ENCODE peak calls at places on chromosomes 1 and 21, in six cellular contexts. One of them, this sample, is unnamed.
A peak's percentile ranks its signal among the peaks of the same experiment; 100 is the strongest.

GRCh38 chr1:51330331-51331201 is at the start of gene TTC39A:
- DNase-seq in H54: no peak
- DNase-seq in suprapubic skin: no peak
- DNase-seq in stomach: peak; percentile 62
- DNase-seq in breast epithelium: no peak
- DNase-seq in heart left ventricle: no peak
- DNase-seq in this sample: no peak

GRCh38 chr1:209621741-209622655 is 30.2 kb downstream of the LAMB3 start:
- DNase-seq in H54: no peak
- DNase-seq in suprapubic skin: no peak
- DNase-seq in stomach: no peak
- DNase-seq in breast epithelium: no peak
- DNase-seq in heart left ventricle: no peak
- DNase-seq in this sample: no peak

GRCh38 chr1:220370041-220370700 is 97.9 kb upstream of the RAB3GAP2 start:
- DNase-seq in H54: peak; percentile 35
- DNase-seq in suprapubic skin: no peak
- DNase-seq in stomach: no peak
- DNase-seq in breast epithelium: no peak
- DNase-seq in heart left ventricle: no peak
- DNase-seq in this sample: no peak

GRCh38 chr1:113042336-113043143 is 30.5 kb upstream of the LRIG2 start:
- DNase-seq in H54: peak; percentile 67
- DNase-seq in suprapubic skin: peak; percentile 82
- DNase-seq in stomach: peak; percentile 77
- DNase-seq in breast epithelium: peak; percentile 51
- DNase-seq in heart left ventricle: peak; percentile 67
- DNase-seq in this sample: peak; percentile 55

GRCh38 chr1:183652107-183652506 is 1.0 kb downstream of the APOBEC4 start:
- DNase-seq in H54: no peak
- DNase-seq in suprapubic skin: no peak
- DNase-seq in stomach: no peak
- DNase-seq in breast epithelium: no peak
- DNase-seq in heart left ventricle: no peak
- DNase-seq in this sample: no peak

GRCh38 chr1:173050865-173051264 is at the start of gene TNFSF18:
- DNase-seq in H54: no peak
- DNase-seq in suprapubic skin: no peak
- DNase-seq in stomach: no peak
- DNase-seq in breast epithelium: no peak
- DNase-seq in heart left ventricle: no peak
- DNase-seq in this sample: no peak

GRCh38 chr1:22500476-22500875 is 48.8 kb downstream of the ZBTB40 start:
- DNase-seq in H54: no peak
- DNase-seq in suprapubic skin: no peak
- DNase-seq in stomach: peak; percentile 43
- DNase-seq in breast epithelium: no peak
- DNase-seq in heart left ventricle: peak; percentile 41
- DNase-seq in this sample: no peak

GRCh38 chr1:183877321-183877720 is 72.4 kb downstream of the RGL1 start:
- DNase-seq in H54: no peak
- DNase-seq in suprapubic skin: no peak
- DNase-seq in stomach: peak; percentile 53
- DNase-seq in breast epithelium: peak; percentile 51
- DNase-seq in heart left ventricle: peak; percentile 72
- DNase-seq in this sample: no peak

GRCh38 chr1:157390646-157391045 is 161.7 kb downstream of the FCRL5 start:
- DNase-seq in H54: peak; percentile 55
- DNase-seq in suprapubic skin: no peak
- DNase-seq in stomach: no peak
- DNase-seq in breast epithelium: no peak
- DNase-seq in heart left ventricle: no peak
- DNase-seq in this sample: no peak

GRCh38 chr1:181131255-181131901 is 42.9 kb downstream of the IER5 start:
- DNase-seq in H54: no peak
- DNase-seq in suprapubic skin: no peak
- DNase-seq in stomach: no peak
- DNase-seq in breast epithelium: no peak
- DNase-seq in heart left ventricle: no peak
- DNase-seq in this sample: no peak
- TF ChIP-seq POLR2A in H54: no peak
- TF ChIP-seq POLR2A in suprapubic skin: no peak
- TF ChIP-seq POLR2A in stomach: no peak
- TF ChIP-seq POLR2A in breast epithelium: no peak
- TF ChIP-seq POLR2A in heart left ventricle: no peak
- TF ChIP-seq POLR2A in this sample: no peak

DNA sequence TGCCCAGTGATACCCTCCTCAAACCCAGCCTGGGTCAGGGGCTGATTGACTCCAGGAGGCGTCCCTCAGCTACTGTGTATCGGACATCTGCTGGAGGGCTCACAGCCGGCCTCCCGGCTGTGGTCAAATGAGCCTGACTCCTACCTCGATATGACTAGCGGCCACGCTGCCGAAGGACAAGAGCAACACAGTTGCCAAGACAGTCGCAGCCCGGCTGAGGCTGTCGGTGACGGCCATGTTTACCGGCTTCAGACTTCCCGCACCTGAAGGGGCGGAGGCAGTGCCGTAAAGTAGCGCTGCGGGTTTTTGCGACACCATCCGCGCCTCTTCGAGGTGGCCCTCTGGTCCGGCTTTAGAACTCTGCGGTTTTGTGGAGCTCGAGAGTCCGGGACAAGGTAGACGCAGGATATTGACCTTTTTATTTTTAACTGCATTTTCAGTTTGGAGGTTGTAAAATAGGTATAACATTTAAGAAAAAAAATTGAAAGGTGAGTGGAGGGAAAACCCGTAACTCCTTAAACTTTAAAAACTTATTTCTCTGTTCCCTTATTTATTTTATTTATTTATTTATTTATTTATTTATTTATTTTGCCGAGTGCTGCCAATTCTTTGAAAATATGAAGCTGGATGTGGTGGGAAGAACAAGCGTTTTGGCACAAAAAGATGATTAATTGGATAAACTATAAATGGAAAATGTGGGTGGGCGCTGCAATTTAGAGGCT is at the start of gene PIGK:
- DNase-seq in H54: peak; percentile 58
- DNase-seq in suprapubic skin: peak; percentile 89
- DNase-seq in stomach: peak; percentile 90
- DNase-seq in breast epithelium: peak; percentile 75
- DNase-seq in heart left ventricle: peak; percentile 91
- DNase-seq in this sample: peak; percentile 88
- TF ChIP-seq POLR2A in H54: peak; percentile 84
- TF ChIP-seq POLR2A in suprapubic skin: no peak
- TF ChIP-seq POLR2A in stomach: no peak
- TF ChIP-seq POLR2A in breast epithelium: no peak
- TF ChIP-seq POLR2A in heart left ventricle: no peak
- TF ChIP-seq POLR2A in this sample: peak; percentile 60

GRCh38 chr1:27528701-27529637 is 39.0 kb upstream of the WASF2 start:
- DNase-seq in H54: no peak
- DNase-seq in suprapubic skin: no peak
- DNase-seq in stomach: no peak
- DNase-seq in breast epithelium: peak; percentile 79
- DNase-seq in heart left ventricle: peak; percentile 85
- DNase-seq in this sample: no peak
- TF ChIP-seq POLR2A in H54: no peak
- TF ChIP-seq POLR2A in suprapubic skin: no peak
- TF ChIP-seq POLR2A in stomach: no peak
- TF ChIP-seq POLR2A in breast epithelium: no peak
- TF ChIP-seq POLR2A in heart left ventricle: no peak
- TF ChIP-seq POLR2A in this sample: no peak

GRCh38 chr1:84692391-84692790 is 2.1 kb upstream of the SSX2IP start:
- DNase-seq in H54: no peak
- DNase-seq in suprapubic skin: no peak
- DNase-seq in stomach: no peak
- DNase-seq in breast epithelium: no peak
- DNase-seq in heart left ventricle: no peak
- DNase-seq in this sample: no peak

GRCh38 chr1:84691139-84691783 is 1.0 kb upstream of the SSX2IP start:
- DNase-seq in H54: peak; percentile 6
- DNase-seq in suprapubic skin: no peak
- DNase-seq in stomach: no peak
- DNase-seq in breast epithelium: no peak
- DNase-seq in heart left ventricle: no peak
- DNase-seq in this sample: no peak

GRCh38 chr1:84689514-84690396 is 506 bp downstream of the SSX2IP start:
- DNase-seq in H54: no peak
- DNase-seq in suprapubic skin: peak; percentile 83
- DNase-seq in stomach: peak; percentile 58
- DNase-seq in breast epithelium: peak; percentile 36
- DNase-seq in heart left ventricle: peak; percentile 39
- DNase-seq in this sample: peak; percentile 39

GRCh38 chr1:84688461-84689061 is 1.7 kb downstream of the SSX2IP start:
- DNase-seq in H54: no peak
- DNase-seq in suprapubic skin: no peak
- DNase-seq in stomach: no peak
- DNase-seq in breast epithelium: no peak
- DNase-seq in heart left ventricle: no peak
- DNase-seq in this sample: no peak

GRCh38 chr1:84690397-84691138 is at the start of gene SSX2IP:
- DNase-seq in H54: peak; percentile 86
- DNase-seq in suprapubic skin: peak; percentile 98
- DNase-seq in stomach: peak; percentile 99
- DNase-seq in breast epithelium: peak; percentile 96
- DNase-seq in heart left ventricle: peak; percentile 98
- DNase-seq in this sample: peak; percentile 82
- TF ChIP-seq POLR2A in H54: peak; percentile 57
- TF ChIP-seq POLR2A in suprapubic skin: no peak
- TF ChIP-seq POLR2A in stomach: no peak
- TF ChIP-seq POLR2A in breast epithelium: no peak
- TF ChIP-seq POLR2A in heart left ventricle: no peak
- TF ChIP-seq POLR2A in this sample: peak; percentile 28

DNA sequence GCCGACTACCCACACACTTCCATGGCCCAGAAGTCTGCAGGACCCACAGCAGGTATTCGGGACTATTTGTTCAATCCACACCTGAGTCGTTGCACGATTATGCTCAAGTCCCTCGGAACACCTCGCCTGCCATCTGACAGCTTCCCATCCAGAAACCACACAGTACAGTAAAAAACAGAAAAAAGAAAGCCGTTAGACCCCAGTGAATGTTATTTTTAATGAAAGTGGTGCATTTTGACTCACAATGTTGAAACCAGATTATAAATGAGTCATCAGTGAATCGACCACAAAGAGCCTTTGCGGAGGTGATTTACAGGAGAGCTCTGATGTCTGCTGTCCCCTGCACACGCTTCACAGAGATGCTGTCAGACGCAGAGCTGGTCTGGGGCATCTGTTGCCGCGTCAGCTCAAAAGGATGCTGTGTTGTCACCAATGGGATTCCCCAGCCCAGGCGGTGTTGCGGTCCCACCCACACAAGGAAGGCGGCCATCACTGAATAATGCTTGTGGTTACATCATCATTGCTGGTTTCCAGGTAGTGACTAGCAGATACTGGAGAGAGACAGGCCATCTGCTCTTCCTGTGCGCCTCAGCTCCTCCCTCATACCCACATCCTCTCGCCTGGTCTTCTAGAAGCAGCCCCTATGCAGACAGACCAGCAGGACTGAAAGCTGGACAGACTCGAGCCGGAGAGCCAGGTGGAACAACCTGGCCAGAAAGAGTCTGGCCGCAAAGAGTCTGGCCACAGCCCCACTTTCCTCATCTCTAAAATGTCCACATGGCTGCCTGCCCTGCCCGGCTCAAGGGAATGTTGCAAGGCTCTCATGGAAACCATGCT is 116.8 kb downstream of the TOMM20 start:
- DNase-seq in H54: peak; percentile 73
- DNase-seq in suprapubic skin: peak; percentile 79
- DNase-seq in stomach: peak; percentile 64
- DNase-seq in breast epithelium: peak; percentile 85
- DNase-seq in heart left ventricle: peak; percentile 85
- DNase-seq in this sample: peak; percentile 83
- TF ChIP-seq POLR2A in H54: no peak
- TF ChIP-seq POLR2A in suprapubic skin: no peak
- TF ChIP-seq POLR2A in stomach: no peak
- TF ChIP-seq POLR2A in breast epithelium: no peak
- TF ChIP-seq POLR2A in heart left ventricle: no peak
- TF ChIP-seq POLR2A in this sample: no peak

GRCh38 chr1:111084999-111085398 is 54.9 kb downstream of the DRAM2 start:
- DNase-seq in H54: no peak
- DNase-seq in suprapubic skin: no peak
- DNase-seq in stomach: no peak
- DNase-seq in breast epithelium: no peak
- DNase-seq in heart left ventricle: no peak
- DNase-seq in this sample: no peak
- TF ChIP-seq POLR2A in H54: no peak
- TF ChIP-seq POLR2A in suprapubic skin: no peak
- TF ChIP-seq POLR2A in stomach: no peak
- TF ChIP-seq POLR2A in breast epithelium: no peak
- TF ChIP-seq POLR2A in heart left ventricle: no peak
- TF ChIP-seq POLR2A in this sample: no peak

GRCh38 chr21:45297329-45297728 is 9.6 kb upstream of the POFUT2 start:
- DNase-seq in H54: no peak
- DNase-seq in suprapubic skin: no peak
- DNase-seq in stomach: no peak
- DNase-seq in breast epithelium: no peak
- DNase-seq in heart left ventricle: no peak
- DNase-seq in this sample: no peak

GRCh38 chr21:45300786-45301520 is 13.3 kb upstream of the POFUT2 start:
- DNase-seq in H54: no peak
- DNase-seq in suprapubic skin: peak; percentile 72
- DNase-seq in stomach: no peak
- DNase-seq in breast epithelium: no peak
- DNase-seq in heart left ventricle: no peak
- DNase-seq in this sample: no peak

GRCh38 chr21:45297869-45298268 is 10.2 kb upstream of the POFUT2 start:
- DNase-seq in H54: no peak
- DNase-seq in suprapubic skin: no peak
- DNase-seq in stomach: no peak
- DNase-seq in breast epithelium: no peak
- DNase-seq in heart left ventricle: no peak
- DNase-seq in this sample: no peak

GRCh38 chr21:45299864-45300785 is 12.4 kb upstream of the POFUT2 start:
- DNase-seq in H54: no peak
- DNase-seq in suprapubic skin: peak; percentile 72
- DNase-seq in stomach: no peak
- DNase-seq in breast epithelium: no peak
- DNase-seq in heart left ventricle: no peak
- DNase-seq in this sample: no peak

GRCh38 chr21:45299026-45299863 is 11.6 kb upstream of the POFUT2 start:
- DNase-seq in H54: no peak
- DNase-seq in suprapubic skin: peak; percentile 45
- DNase-seq in stomach: no peak
- DNase-seq in breast epithelium: no peak
- DNase-seq in heart left ventricle: peak; percentile 84
- DNase-seq in this sample: no peak
- TF ChIP-seq POLR2A in H54: no peak
- TF ChIP-seq POLR2A in suprapubic skin: no peak
- TF ChIP-seq POLR2A in stomach: no peak
- TF ChIP-seq POLR2A in breast epithelium: no peak
- TF ChIP-seq POLR2A in heart left ventricle: no peak
- TF ChIP-seq POLR2A in this sample: no peak